ENCODE peak calls at places on chromosomes 3 and 15, in ten cellular contexts. K is esophagus squamous epithelium; I is fibroblast of lung; L is naive thymus-derived CD4-positive, alpha-beta T cell; Y is brain microvascular endothelial cell; R is tibial nerve; F is K562; N is keratinocyte; Z is neuronal stem cell; V is left ventricle myocardium inferior. S is an unnamed sample.

GRCh38 chr3:126130081-126130855 is 46.3 kb upstream of the SLC41A3 start:
- DNase-seq in K (no peak), F (no peak), N (no peak), Z (no peak), V (peak; percentile 7), Y (no peak), L (no peak), R (no peak), I (no peak), S (no peak)

GRCh38 chr15:67133738-67134576 is 68.6 kb downstream of the SMAD3 start:
- DNase-seq in R (no peak), Y (peak; percentile 69), F (no peak), L (peak; percentile 29), I (no peak), Z (peak; percentile 51), N (no peak), K (no peak), V (no peak), S (peak; percentile 44)

GRCh38 chr3:197234947-197235914 is 63.2 kb downstream of the DLG1 start:
- DNase-seq in K (no peak), Z (no peak), F (no peak), L (no peak), N (no peak), R (no peak), Y (no peak), V (no peak), I (no peak), S (no peak)

GRCh38 chr3:151974067-151974466 is 100.6 kb downstream of the SUCNR1 start:
- DNase-seq in Y (peak; percentile 71), I (peak; percentile 53), R (no peak), L (no peak), Z (no peak), F (no peak), V (no peak), N (no peak), K (no peak), S (no peak)

GRCh38 chr3:126156468-126156867 is 23.9 kb downstream of the ALDH1L1 start:
- DNase-seq in V (no peak), N (no peak), F (peak; percentile 27), L (no peak), R (no peak), I (no peak), K (no peak), Z (no peak), Y (no peak), S (no peak)

GRCh38 chr3:54225841-54226528 is 103.6 kb downstream of the CACNA2D3 start:
- DNase-seq in F (no peak), I (no peak), R (no peak), N (no peak), L (no peak), K (no peak), V (no peak), Z (no peak), Y (no peak), S (no peak)

GRCh38 chr15:66721501-66721937 is 19.5 kb downstream of the SMAD6 start:
- DNase-seq in L (no peak), Y (peak; percentile 28), Z (no peak), I (no peak), K (no peak), F (peak; percentile 81), R (no peak), V (no peak), N (no peak), S (no peak)

GRCh38 chr3:101842245-101842934 is 6.9 kb upstream of the NFKBIZ start:
- DNase-seq in N (no peak), V (no peak), K (no peak), R (no peak), L (no peak), Z (peak; percentile 63), F (no peak), Y (no peak), I (no peak), S (no peak)

GRCh38 chr15:60835974-60836373 is 357.0 kb upstream of the ICE2 start:
- DNase-seq in Z (no peak), N (no peak), R (no peak), K (no peak), V (no peak), I (peak; percentile 12), L (no peak), Y (peak; percentile 9), F (no peak), S (no peak)

GRCh38 chr15:94061041-94061440 is 170.3 kb upstream of the MCTP2 start:
- DNase-seq in I (no peak), V (no peak), F (no peak), N (no peak), Z (no peak), L (no peak), K (no peak), Y (no peak), R (no peak), S (no peak)

GRCh38 chr15:85047271-85047948 is 65.8 kb downstream of the PDE8A start:
- DNase-seq in L (no peak), I (peak; percentile 97), F (peak; percentile 72), Z (no peak), N (no peak), K (no peak), R (no peak), Y (peak; percentile 99), V (no peak), S (peak; percentile 81)

GRCh38 chr3:179882322-179882721 is 154.4 kb downstream of the PEX5L start:
- DNase-seq in R (no peak), V (no peak), Z (peak; percentile 79), L (no peak), I (no peak), N (no peak), Y (no peak), K (no peak), F (no peak), S (no peak)

GRCh38 chr15:70308011-70308761 is 210.5 kb upstream of the TLE3 start:
- DNase-seq in K (no peak), L (no peak), Y (no peak), N (no peak), V (no peak), F (peak; percentile 10), Z (no peak), R (no peak), I (no peak), S (no peak)

GRCh38 chr15:74651251-74651741 is 35.7 kb downstream of the CLK3 start:
- DNase-seq in L (no peak), R (no peak), Z (no peak), I (no peak), K (no peak), F (no peak), V (no peak), Y (no peak), N (no peak), S (no peak)
- H3K27ac ChIP-seq in L (no peak overlapping the region), R (peak overlapping the region; percentile 53), Z (no peak overlapping the region), I (no peak overlapping the region), K (peak overlapping the region; percentile 30), F (no peak overlapping the region), V (peak overlapping the region; percentile 70), Y (no peak overlapping the region), N (peak overlapping the region; percentile 28), S (no peak overlapping the region)

GRCh38 chr3:59391131-59391530 is 341.3 kb upstream of the CFAP20DC start:
- DNase-seq in N (no peak), Y (no peak), Z (no peak), L (no peak), I (no peak), V (no peak), K (no peak), R (no peak), F (no peak), S (no peak)
- H3K36me3 ChIP-seq in N (no peaks in the 10 kb centered on the region), Y (no peaks in the 10 kb centered on the region), Z (no peaks in the 10 kb centered on the region), L (no peaks in the 10 kb centered on the region), I (no peaks in the 10 kb centered on the region), V (no peaks in the 10 kb centered on the region), K (no peaks in the 10 kb centered on the region), R (no peaks in the 10 kb centered on the region), F (no peaks in the 10 kb centered on the region), S (no peaks in the 10 kb centered on the region)

GRCh38 chr3:184579513-184579912 is 17.9 kb downstream of the EPHB3 start:
- DNase-seq in R (no peak), Z (no peak), N (no peak), V (no peak), I (no peak), K (no peak), F (no peak), Y (no peak), L (no peak), S (no peak)
- H3K27ac ChIP-seq in R (peak overlapping the region; percentile 61), Z (no peak overlapping the region), N (no peak overlapping the region), V (no peak overlapping the region), I (no peak overlapping the region), K (no peak overlapping the region), F (no peak overlapping the region), Y (no peak overlapping the region), L (no peak overlapping the region), S (no peak overlapping the region)

GRCh38 chr3:116192464-116192863 is 252.8 kb downstream of the LSAMP start:
- DNase-seq in V (no peak), L (no peak), F (no peak), N (no peak), R (no peak), Y (no peak), Z (no peak), I (no peak), K (no peak), S (no peak)
- H3K36me3 ChIP-seq in V (no peaks in the 10 kb centered on the region), L (no peaks in the 10 kb centered on the region), F (no peaks in the 10 kb centered on the region), N (no peaks in the 10 kb centered on the region), R (no peaks in the 10 kb centered on the region), Y (no peaks in the 10 kb centered on the region), Z (no peaks in the 10 kb centered on the region), I (no peaks in the 10 kb centered on the region), K (no peaks in the 10 kb centered on the region), S (no peaks in the 10 kb centered on the region)

DNA sequence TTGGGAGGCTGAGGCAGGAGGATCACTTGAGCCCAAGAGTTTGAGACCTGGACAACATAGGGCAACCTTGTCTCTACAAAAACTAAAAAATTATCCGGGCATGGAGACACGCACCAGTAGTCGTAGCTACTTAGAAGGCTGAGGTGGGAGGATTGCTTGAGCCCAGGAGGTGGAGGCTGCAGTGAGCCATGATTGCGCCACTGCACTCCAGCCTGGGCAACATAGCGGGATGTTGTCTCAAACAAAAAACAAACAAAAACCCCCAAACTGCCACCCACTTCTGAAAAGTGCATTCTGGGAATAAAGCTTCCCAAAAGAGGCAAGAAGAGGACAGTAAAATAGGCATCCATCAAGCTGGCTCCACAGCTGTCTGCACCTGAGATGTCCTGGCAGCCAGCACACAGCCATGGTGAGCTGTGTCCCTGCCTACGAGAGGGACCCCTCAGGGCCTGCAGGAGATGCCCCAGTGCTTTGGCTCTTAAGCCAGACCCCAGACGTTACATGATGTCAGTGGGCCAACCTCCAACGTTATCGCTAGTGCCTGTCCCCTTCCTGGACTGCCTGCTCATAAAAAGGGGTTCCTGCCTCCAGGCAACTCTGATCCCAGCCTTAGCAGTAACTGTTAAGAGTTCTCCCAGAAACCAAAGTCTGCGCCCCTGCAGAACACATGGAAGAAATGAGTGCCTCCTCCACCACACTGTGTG is 101.1 kb downstream of the LRIG1 start:
- DNase-seq in K (no peak), N (no peak), Y (no peak), F (no peak), R (no peak), I (no peak), Z (no peak), V (no peak), L (no peak), S (no peak)
- H3K27ac ChIP-seq in K (no peak overlapping the region), N (no peak overlapping the region), Y (no peak overlapping the region), F (no peak overlapping the region), R (peak overlapping the region; percentile 70), I (no peak overlapping the region), Z (no peak overlapping the region), V (no peak overlapping the region), L (no peak overlapping the region), S (no peak overlapping the region)

S was measured in heart left ventricle.